ENCODE peak calls at places on chromosome 3, in four cellular contexts. E is transverse colon, H is pancreas, A is D721Med. Y is an unnamed sample.

GRCh38 chr3:63991666-63992065 is 31.6 kb downstream of the PSMD6 start:
- DNase-seq in E (no peak), H (no peak), A (no peak), Y (no peak)

GRCh38 chr3:36993326-36994283 is at the start of gene MLH1:
- DNase-seq in E (peak), H (peak), A (peak), Y (peak)

GRCh38 chr3:134846084-134846483 is 51.0 kb downstream of the EPHB1 start:
- DNase-seq in E (no peak), H (no peak), A (no peak), Y (no peak)

GRCh38 chr3:38805765-38806386 is 10.1 kb downstream of the SCN10A start:
- DNase-seq in E (peak), H (peak), A (no peak), Y (no peak)

GRCh38 chr3:48847053-48847585 is 555 bp downstream of the PRKAR2A start:
- DNase-seq in E (peak), H (peak), A (peak), Y (peak)

GRCh38 chr3:103947062-103947461 is 1419.6 kb upstream of the ALCAM start:
- DNase-seq in E (no peak), H (no peak), A (no peak), Y (no peak)

GRCh38 chr3:100042144-100042543 is 72.2 kb downstream of the FILIP1L start:
- DNase-seq in E (no peak), H (no peak), A (no peak), Y (no peak)

GRCh38 chr3:63523100-63523499 is 129.4 kb upstream of the SNTN start:
- DNase-seq in E (no peak), H (no peak), A (no peak), Y (no peak)

GRCh38 chr3:25679166-25679565 is 14.5 kb upstream of the TOP2B start:
- DNase-seq in E (no peak), H (no peak), A (no peak), Y (no peak)

GRCh38 chr3:60579734-60580133 is 671.5 kb downstream of the FHIT start:
- DNase-seq in E (no peak), H (no peak), A (no peak), Y (no peak)

GRCh38 chr3:124786491-124787241 is 56.4 kb downstream of the UMPS start:
- DNase-seq in E (peak), H (no peak), A (no peak), Y (no peak)

GRCh38 chr3:134929976-134930375 is 134.9 kb downstream of the EPHB1 start:
- DNase-seq in E (no peak), H (no peak), A (no peak), Y (no peak)

DNA sequence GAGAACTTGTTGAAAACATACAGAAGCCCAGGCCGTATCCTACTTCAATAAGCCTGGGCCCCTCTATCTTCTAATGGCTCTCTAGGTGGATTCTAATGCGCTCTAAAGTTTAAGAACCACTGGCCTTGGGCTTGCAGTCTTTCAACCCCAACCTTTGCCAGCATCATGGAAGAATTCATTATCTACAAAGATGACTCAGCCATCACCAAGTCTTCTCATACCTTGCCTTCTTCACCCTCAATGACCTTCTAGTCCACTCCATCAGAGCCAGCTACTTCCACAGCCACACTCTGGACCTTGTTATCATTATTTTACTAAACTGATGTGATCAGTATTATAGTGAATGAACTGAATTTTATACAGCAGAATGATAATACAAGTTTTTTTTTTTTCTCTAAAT is 16.9 kb upstream of the TIPARP start:
- DNase-seq in E (no peak), H (no peak), A (no peak), Y (no peak)
- TF ChIP-seq CTCF in E (no peak), H (no peak), A (no peak), Y (no peak)

GRCh38 chr3:160049038-160049437 is 60.4 kb downstream of the IL12A start:
- DNase-seq in E (no peak), H (no peak), A (no peak), Y (no peak)

GRCh38 chr3:160052385-160053047 is 63.9 kb downstream of the IL12A start:
- DNase-seq in E (no peak), H (peak), A (no peak), Y (no peak)

GRCh38 chr3:160053048-160053391 is 64.4 kb downstream of the IL12A start:
- DNase-seq in E (no peak), H (no peak), A (no peak), Y (no peak)

GRCh38 chr3:160049570-160049969 is 60.9 kb downstream of the IL12A start:
- DNase-seq in E (no peak), H (no peak), A (no peak), Y (no peak)

GRCh38 chr3:160050019-160050418 is 61.4 kb downstream of the IL12A start:
- DNase-seq in E (no peak), H (no peak), A (no peak), Y (no peak)
- TF ChIP-seq CTCF in E (no peak), H (no peak), A (no peak), Y (no peak)

GRCh38 chr3:129611812-129612349 is 5.4 kb upstream of the PLXND1 start:
- DNase-seq in E (no peak), H (no peak), A (no peak), Y (no peak)
- TF ChIP-seq CTCF in E (no peak), H (no peak), A (no peak), Y (no peak)

GRCh38 chr3:72977060-72977459 is 19.6 kb upstream of the PPP4R2 start:
- DNase-seq in E (no peak), H (no peak), A (no peak), Y (no peak)
- TF ChIP-seq CTCF in E (no peak), H (no peak), A (no peak), Y (peak)